ENCODE peak calls at places on chromosome 7, in seven cellular contexts. H, S, U, B, D, E and F are unnamed samples.
A peak's percentile ranks its signal among the peaks of the same experiment; 100 is the strongest.

GRCh38 chr7:54981913-54982312 is 36.9 kb upstream of the EGFR start:
- DNase-seq in B (no peak), D (no peak), S (no peak), H (no peak), U (no peak), E (no peak), F (no peak)

GRCh38 chr7:18872344-18872743 is 245.1 kb downstream of the TWIST1 start:
- DNase-seq in D (no peak), S (no peak), H (no peak), B (no peak), U (no peak), E (no peak), F (no peak)

GRCh38 chr7:158495256-158495655 is 92.4 kb downstream of the PTPRN2 start:
- DNase-seq in H (no peak), E (no peak), B (no peak), S (no peak), D (no peak), U (no peak), F (no peak)

GRCh38 chr7:131293018-131293417 is 34.7 kb upstream of the MKLN1 start:
- DNase-seq in U (no peak), E (no peak), D (no peak), H (peak; percentile 72), B (peak; percentile 82), S (peak; percentile 76), F (no peak)

GRCh38 chr7:123749537-123749857 is 694 bp upstream of the WASL start:
- DNase-seq in D (no peak), S (peak; percentile 71), E (no peak), B (peak; percentile 79), H (peak; percentile 43), U (no peak), F (no peak)

GRCh38 chr7:39145283-39145682 is 167.6 kb downstream of the POU6F2 start:
- DNase-seq in S (no peak), B (no peak), D (no peak), U (no peak), H (no peak), E (no peak), F (no peak)

GRCh38 chr7:91156326-91156725 is 107.9 kb upstream of the FZD1 start:
- DNase-seq in S (no peak), B (no peak), U (no peak), H (no peak), D (no peak), E (no peak), F (no peak)

GRCh38 chr7:133613250-133613649 is 360.4 kb downstream of the EXOC4 start:
- DNase-seq in H (no peak), S (no peak), B (no peak), U (no peak), E (no peak), D (no peak), F (no peak)

GRCh38 chr7:94315011-94315410 is 79.7 kb upstream of the COL1A2 start:
- DNase-seq in E (no peak), D (no peak), B (no peak), H (no peak), S (no peak), U (no peak), F (no peak)

GRCh38 chr7:54988516-54988915 is 30.3 kb upstream of the EGFR start:
- DNase-seq in B (no peak), E (no peak), S (no peak), H (no peak), D (no peak), U (no peak), F (no peak)

GRCh38 chr7:84137812-84138211 is 56.8 kb downstream of the SEMA3A start:
- DNase-seq in D (no peak), H (no peak), B (no peak), E (no peak), S (no peak), U (no peak), F (no peak)

DNA sequence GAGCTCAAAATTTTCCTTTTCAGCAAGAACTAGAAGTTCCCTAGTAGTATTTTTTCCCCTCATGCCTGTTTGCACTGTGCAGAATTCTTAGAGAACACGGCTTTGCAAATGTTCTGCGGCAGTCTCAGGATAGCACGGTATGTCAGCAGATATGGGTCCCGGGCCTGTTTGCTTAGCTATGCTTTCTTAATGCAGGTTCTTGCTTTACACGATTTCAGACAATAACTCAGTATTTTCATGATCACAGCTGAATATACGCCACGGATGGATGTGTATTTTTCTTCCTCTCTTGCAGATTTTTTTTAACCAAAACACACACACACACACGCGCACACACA is 137.3 kb downstream of the HECW1 start:
- DNase-seq in U (no peak), S (no peak), D (no peak), H (no peak), E (no peak), B (no peak), F (no peak)
- TF ChIP-seq CTCF in U (no peak), S (no peak), D (no peak), H (no peak), E (no peak), B (no peak), F (no peak)

DNA sequence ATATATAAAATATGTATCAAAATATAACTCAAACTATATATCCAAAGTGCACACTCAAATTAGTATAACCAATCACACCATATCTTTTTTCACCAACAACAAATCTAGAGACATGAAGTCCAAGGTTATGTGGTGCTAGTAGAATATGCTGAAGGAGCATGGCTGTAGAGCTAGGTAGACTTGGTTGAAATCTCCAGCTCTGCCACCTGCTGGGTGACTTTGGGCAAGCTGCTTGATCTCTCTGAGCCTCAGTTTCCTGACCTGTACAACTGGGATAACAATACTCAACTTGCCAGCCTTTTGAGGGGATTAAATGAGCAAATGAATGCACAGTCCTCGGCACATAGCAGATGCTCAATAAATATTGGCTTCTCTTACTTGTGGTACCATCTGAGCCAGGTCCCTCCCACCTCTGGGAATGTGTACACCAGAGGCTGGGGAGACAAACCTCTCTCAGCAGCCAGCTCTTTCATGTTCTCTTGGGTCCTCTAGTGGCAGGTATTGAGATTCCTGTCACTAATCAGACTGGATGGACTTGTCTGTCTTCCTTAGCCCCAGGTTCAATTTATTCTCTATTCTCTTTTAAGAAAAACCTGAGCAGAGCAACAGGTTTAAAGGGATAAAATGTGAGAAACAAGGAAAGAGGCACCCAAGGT is 94.3 kb upstream of the PDE1C start:
- DNase-seq in U (no peak), E (peak; percentile 10), S (no peak), D (no peak), H (peak; percentile 48), B (peak; percentile 72), F (peak; percentile 22)
- TF ChIP-seq CTCF in U (peak; percentile 41), E (no peak), S (peak; percentile 64), D (no peak), H (peak; percentile 45), B (peak; percentile 68), F (peak; percentile 63)

GRCh38 chr7:21550821-21551531 is 8.1 kb downstream of the DNAH11 start:
- DNase-seq in B (peak; percentile 86), H (no peak), D (no peak), E (no peak), S (no peak), U (no peak), F (no peak)
- TF ChIP-seq CTCF in B (peak; percentile 48), H (no peak), D (no peak), E (no peak), S (no peak), U (no peak), F (no peak)

GRCh38 chr7:99393363-99394187 is 14.8 kb downstream of the PDAP1 start:
- DNase-seq in B (no peak), S (no peak), H (peak; percentile 67), E (no peak), U (peak; percentile 34), D (no peak), F (no peak)

GRCh38 chr7:99397632-99397983 is 10.8 kb downstream of the PDAP1 start:
- DNase-seq in H (no peak), E (no peak), U (no peak), D (no peak), S (no peak), B (no peak), F (no peak)

GRCh38 chr7:99396914-99397631 is 11.3 kb downstream of the PDAP1 start:
- DNase-seq in H (no peak), E (no peak), D (no peak), S (no peak), B (no peak), U (no peak), F (no peak)

GRCh38 chr7:99394188-99394502 is 14.3 kb downstream of the PDAP1 start:
- DNase-seq in D (no peak), B (no peak), E (no peak), U (no peak), S (no peak), H (no peak), F (no peak)

GRCh38 chr7:99395616-99396327 is 12.6 kb downstream of the PDAP1 start:
- DNase-seq in S (no peak), D (no peak), E (no peak), B (no peak), U (no peak), H (no peak), F (no peak)
- TF ChIP-seq CTCF in S (no peak), D (no peak), E (no peak), B (peak; percentile 7), U (no peak), H (no peak), F (no peak)

GRCh38 chr7:121373177-121373576 is 22.9 kb downstream of the FAM3C start:
- DNase-seq in D (no peak), B (no peak), U (no peak), E (no peak), H (no peak), S (no peak), F (no peak)
- TF ChIP-seq CTCF in D (no peak), B (peak; percentile 8), U (no peak), E (peak; percentile 9), H (peak; percentile 19), S (peak; percentile 32), F (peak; percentile 12)